ENCODE peak calls at places on chromosomes 4 and X, in eight cellular contexts. One of them, this sample, is unnamed.

GRCh38 chrX:44244008-44244407 is 99.5 kb downstream of the EFHC2 start:
- DNase-seq in stomach: no peak
- DNase-seq in A549: peak
- DNase-seq in H1: no peak
- DNase-seq in body of pancreas: peak
- DNase-seq in heart left ventricle: no peak
- DNase-seq in IMR-90: peak
- DNase-seq in gastrocnemius medialis: no peak
- DNase-seq in this sample: no peak

GRCh38 chrX:105664243-105664642 is 158.1 kb upstream of the NRK start:
- DNase-seq in stomach: no peak
- DNase-seq in A549: no peak
- DNase-seq in H1: no peak
- DNase-seq in body of pancreas: no peak
- DNase-seq in heart left ventricle: no peak
- DNase-seq in IMR-90: no peak
- DNase-seq in gastrocnemius medialis: no peak
- DNase-seq in this sample: no peak

GRCh38 chrX:9745417-9746115 is 20.1 kb downstream of the GPR143 start:
- DNase-seq in stomach: no peak
- DNase-seq in A549: no peak
- DNase-seq in H1: no peak
- DNase-seq in body of pancreas: no peak
- DNase-seq in heart left ventricle: no peak
- DNase-seq in IMR-90: peak
- DNase-seq in gastrocnemius medialis: no peak
- DNase-seq in this sample: no peak

GRCh38 chr4:6235901-6236625 is 33.6 kb upstream of the WFS1 start:
- DNase-seq in stomach: peak
- DNase-seq in A549: no peak
- DNase-seq in H1: no peak
- DNase-seq in body of pancreas: no peak
- DNase-seq in heart left ventricle: no peak
- DNase-seq in IMR-90: no peak
- DNase-seq in gastrocnemius medialis: no peak
- DNase-seq in this sample: peak

GRCh38 chr4:2799444-2799911 is 6.6 kb downstream of the SH3BP2 start:
- DNase-seq in stomach: no peak
- DNase-seq in A549: no peak
- DNase-seq in H1: no peak
- DNase-seq in body of pancreas: peak
- DNase-seq in heart left ventricle: peak
- DNase-seq in IMR-90: no peak
- DNase-seq in gastrocnemius medialis: peak
- DNase-seq in this sample: peak

GRCh38 chrX:35166023-35166422 is 223.4 kb downstream of the FAM47B start:
- DNase-seq in stomach: no peak
- DNase-seq in A549: no peak
- DNase-seq in H1: no peak
- DNase-seq in body of pancreas: no peak
- DNase-seq in heart left ventricle: no peak
- DNase-seq in IMR-90: no peak
- DNase-seq in gastrocnemius medialis: no peak
- DNase-seq in this sample: no peak

GRCh38 chrX:115988825-115989224 is 181.7 kb upstream of the AGTR2 start:
- DNase-seq in stomach: no peak
- DNase-seq in A549: no peak
- DNase-seq in H1: no peak
- DNase-seq in body of pancreas: no peak
- DNase-seq in heart left ventricle: no peak
- DNase-seq in IMR-90: no peak
- DNase-seq in gastrocnemius medialis: no peak
- DNase-seq in this sample: no peak

GRCh38 chr4:165810726-165811125 is 62.3 kb upstream of the TLL1 start:
- DNase-seq in stomach: no peak
- DNase-seq in A549: no peak
- DNase-seq in H1: no peak
- DNase-seq in body of pancreas: no peak
- DNase-seq in heart left ventricle: no peak
- DNase-seq in IMR-90: no peak
- DNase-seq in gastrocnemius medialis: no peak
- DNase-seq in this sample: no peak

GRCh38 chrX:55750256-55750655 is 32.7 kb downstream of the RRAGB start:
- DNase-seq in stomach: no peak
- DNase-seq in A549: no peak
- DNase-seq in H1: no peak
- DNase-seq in body of pancreas: no peak
- DNase-seq in heart left ventricle: no peak
- DNase-seq in IMR-90: no peak
- DNase-seq in gastrocnemius medialis: no peak
- DNase-seq in this sample: no peak

DNA sequence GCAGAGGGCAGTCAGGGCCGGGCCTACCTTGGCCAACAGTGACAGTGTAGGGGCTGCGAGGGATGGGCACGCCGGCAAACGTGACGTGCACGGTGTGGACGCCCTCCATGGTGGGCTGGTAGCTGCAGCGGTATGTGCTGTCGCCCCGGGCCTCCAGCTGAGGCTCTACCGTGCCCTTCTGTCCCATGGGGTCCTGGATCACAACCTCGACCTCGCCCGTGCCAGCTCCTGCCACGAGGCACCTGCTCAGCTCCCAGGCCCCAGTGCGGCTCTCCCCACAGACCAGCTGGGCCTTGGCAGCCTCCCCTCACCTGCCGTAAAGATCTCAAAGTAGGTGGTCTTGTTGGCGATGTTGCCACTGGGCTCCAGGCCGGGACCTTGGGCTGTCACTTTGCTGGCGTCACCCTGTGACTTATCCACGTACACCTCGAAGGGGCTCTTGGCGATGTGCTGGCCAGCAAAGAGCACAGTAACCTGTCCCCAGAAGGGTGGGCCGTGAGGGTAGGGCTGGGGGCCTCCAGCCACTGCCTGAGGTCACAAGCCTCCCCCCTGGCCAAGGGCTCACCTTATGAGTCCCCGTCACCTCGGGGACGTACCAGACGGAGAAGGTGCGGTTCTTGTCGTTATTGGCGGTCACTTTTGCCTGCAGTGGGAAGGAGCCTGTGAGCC is 8.3 kb downstream of the FLNA start:
- DNase-seq in stomach: no peak
- DNase-seq in A549: no peak
- DNase-seq in H1: no peak
- DNase-seq in body of pancreas: no peak
- DNase-seq in heart left ventricle: no peak
- DNase-seq in IMR-90: no peak
- DNase-seq in gastrocnemius medialis: no peak
- DNase-seq in this sample: no peak
- TF ChIP-seq POLR2A in stomach: no peak
- TF ChIP-seq POLR2A in A549: no peak
- TF ChIP-seq POLR2A in H1: peak
- TF ChIP-seq POLR2A in body of pancreas: no peak
- TF ChIP-seq POLR2A in heart left ventricle: no peak
- TF ChIP-seq POLR2A in IMR-90: no peak
- TF ChIP-seq POLR2A in gastrocnemius medialis: no peak
- TF ChIP-seq POLR2A in this sample: no peak

DNA sequence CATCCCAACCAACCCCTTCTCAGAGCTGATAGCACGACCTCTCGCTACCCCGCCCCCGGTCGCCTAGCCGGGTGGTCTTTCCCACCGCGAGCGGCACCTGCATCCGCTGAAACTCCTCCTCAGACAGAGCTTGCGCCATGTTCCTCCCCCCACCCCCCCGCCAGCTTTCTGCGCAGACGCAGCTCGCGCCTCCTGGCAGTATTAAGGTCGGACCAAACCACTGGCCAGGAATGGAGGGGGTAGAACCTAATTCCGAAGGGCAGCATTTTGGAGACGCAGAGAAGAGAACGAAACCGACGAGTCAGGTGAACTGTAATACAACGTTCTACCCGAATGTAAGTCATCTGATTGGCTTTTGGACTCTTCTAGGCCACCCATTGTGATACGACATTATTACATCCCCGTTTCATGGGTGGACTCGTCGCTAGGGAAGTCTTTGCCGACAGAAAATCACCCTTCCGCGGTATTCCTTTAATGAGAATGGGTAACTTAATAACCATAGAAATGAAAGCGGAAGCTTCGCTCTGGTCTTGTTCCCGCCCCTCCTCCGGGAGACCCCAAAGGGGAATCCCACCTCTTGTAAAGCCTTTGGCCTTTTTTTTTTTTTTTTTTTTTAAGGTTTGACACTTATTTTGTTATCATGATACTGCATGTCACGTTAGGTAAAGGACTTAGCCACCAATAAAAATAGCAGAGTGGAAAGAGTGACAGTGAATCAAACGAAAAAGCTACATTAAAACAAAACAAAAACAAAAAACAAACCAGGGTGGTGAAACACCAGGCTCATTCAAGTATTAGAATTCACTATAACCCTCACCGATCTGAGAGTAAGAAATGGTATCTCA is at the start of gene GRIPAP1:
- DNase-seq in stomach: peak
- DNase-seq in A549: peak
- DNase-seq in H1: peak
- DNase-seq in body of pancreas: peak
- DNase-seq in heart left ventricle: peak
- DNase-seq in IMR-90: peak
- DNase-seq in gastrocnemius medialis: peak
- DNase-seq in this sample: peak
- TF ChIP-seq POLR2A in stomach: no peak
- TF ChIP-seq POLR2A in A549: peak
- TF ChIP-seq POLR2A in H1: peak
- TF ChIP-seq POLR2A in body of pancreas: peak
- TF ChIP-seq POLR2A in heart left ventricle: no peak
- TF ChIP-seq POLR2A in IMR-90: peak
- TF ChIP-seq POLR2A in gastrocnemius medialis: peak
- TF ChIP-seq POLR2A in this sample: peak

DNA sequence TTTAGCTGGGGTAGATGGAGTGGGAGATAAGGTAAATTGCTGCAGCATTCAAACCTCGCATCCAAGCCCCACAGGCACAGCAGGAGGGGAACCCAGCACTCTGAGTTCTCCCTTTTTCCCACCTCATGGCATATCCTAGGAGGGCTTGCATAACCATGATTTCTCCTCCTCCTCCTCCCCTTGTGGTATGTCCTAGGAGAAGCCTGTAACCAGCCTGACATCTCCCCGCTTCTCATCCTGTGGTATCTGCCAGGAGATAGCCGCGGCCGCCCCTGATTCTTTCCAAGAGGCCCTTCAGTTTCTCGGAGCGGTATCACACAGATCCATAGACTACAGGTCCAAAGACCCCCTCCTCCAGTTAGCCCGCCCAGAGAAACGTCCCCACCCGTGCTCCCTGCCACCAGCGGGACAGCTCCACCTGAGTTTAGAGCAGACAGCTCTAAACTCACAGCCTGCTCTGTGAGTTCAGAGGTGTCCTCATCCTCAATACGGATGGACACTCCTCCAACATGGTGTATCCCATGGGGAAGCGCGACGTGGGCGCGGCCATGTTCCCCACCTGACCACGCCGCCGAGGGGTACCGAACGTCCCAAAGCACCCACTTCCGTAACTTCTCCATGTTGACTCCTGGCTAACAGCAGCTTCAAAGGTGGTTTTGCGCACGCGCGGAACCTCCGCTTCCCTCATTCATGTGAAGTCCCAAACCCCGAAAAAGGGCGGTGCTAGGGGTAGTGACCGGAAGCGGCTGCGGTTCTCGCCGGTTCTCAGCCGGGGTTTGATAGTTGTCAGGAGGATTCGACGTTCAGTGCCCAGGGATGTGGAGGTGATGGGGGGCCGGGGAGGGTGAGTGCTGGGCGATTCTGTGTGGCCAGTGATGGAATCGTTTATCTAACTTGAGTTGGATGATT is at the start of gene ZNF81:
- DNase-seq in stomach: peak
- DNase-seq in A549: peak
- DNase-seq in H1: peak
- DNase-seq in body of pancreas: peak
- DNase-seq in heart left ventricle: peak
- DNase-seq in IMR-90: peak
- DNase-seq in gastrocnemius medialis: peak
- DNase-seq in this sample: peak
- TF ChIP-seq POLR2A in stomach: no peak
- TF ChIP-seq POLR2A in A549: peak
- TF ChIP-seq POLR2A in H1: peak
- TF ChIP-seq POLR2A in body of pancreas: peak
- TF ChIP-seq POLR2A in heart left ventricle: peak
- TF ChIP-seq POLR2A in IMR-90: peak
- TF ChIP-seq POLR2A in gastrocnemius medialis: peak
- TF ChIP-seq POLR2A in this sample: no peak

DNA sequence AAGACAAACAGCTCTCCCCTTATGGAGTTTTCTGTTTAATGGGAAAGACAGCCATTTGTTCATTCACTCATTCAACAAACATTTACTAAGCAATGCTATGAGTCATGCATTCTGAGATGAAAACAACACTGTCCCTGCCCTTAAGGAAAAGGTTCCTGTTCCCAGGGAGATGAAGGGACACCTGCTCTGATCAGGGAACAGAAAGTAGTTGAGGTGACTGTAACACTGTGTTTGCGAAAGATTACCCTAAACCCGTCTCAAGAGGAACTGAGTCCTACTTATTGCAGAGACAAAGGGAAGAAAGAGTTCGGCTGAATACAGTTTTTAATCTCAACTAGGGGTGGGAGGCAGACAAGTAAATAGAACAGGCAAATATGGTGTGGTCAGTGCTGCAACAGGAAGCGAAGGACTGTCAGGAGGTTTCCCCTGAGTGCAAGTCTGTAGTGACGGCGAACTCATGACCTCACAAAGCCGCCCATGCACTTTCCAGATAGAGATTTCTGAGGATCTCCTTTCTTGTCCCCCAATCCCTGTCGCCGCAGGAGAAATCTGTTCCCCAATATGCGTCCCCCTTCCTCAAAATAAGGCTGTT is 712 bp downstream of the STX18 start:
- DNase-seq in stomach: peak
- DNase-seq in A549: peak
- DNase-seq in H1: no peak
- DNase-seq in body of pancreas: peak
- DNase-seq in heart left ventricle: peak
- DNase-seq in IMR-90: peak
- DNase-seq in gastrocnemius medialis: peak
- DNase-seq in this sample: peak
- TF ChIP-seq POLR2A in stomach: no peak
- TF ChIP-seq POLR2A in A549: no peak
- TF ChIP-seq POLR2A in H1: no peak
- TF ChIP-seq POLR2A in body of pancreas: no peak
- TF ChIP-seq POLR2A in heart left ventricle: no peak
- TF ChIP-seq POLR2A in IMR-90: no peak
- TF ChIP-seq POLR2A in gastrocnemius medialis: no peak
- TF ChIP-seq POLR2A in this sample: no peak

GRCh38 chrX:71068052-71068918 is at the start of gene SNX12:
- DNase-seq in stomach: peak
- DNase-seq in A549: peak
- DNase-seq in H1: peak
- DNase-seq in body of pancreas: peak
- DNase-seq in heart left ventricle: peak
- DNase-seq in IMR-90: peak
- DNase-seq in gastrocnemius medialis: peak
- DNase-seq in this sample: peak
- TF ChIP-seq POLR2A in stomach: no peak
- TF ChIP-seq POLR2A in A549: peak
- TF ChIP-seq POLR2A in H1: no peak
- TF ChIP-seq POLR2A in body of pancreas: peak
- TF ChIP-seq POLR2A in heart left ventricle: peak
- TF ChIP-seq POLR2A in IMR-90: peak
- TF ChIP-seq POLR2A in gastrocnemius medialis: peak
- TF ChIP-seq POLR2A in this sample: peak

This sample was measured in Peyer's patch.